ENCODE peak calls at places on chromosomes 1 and 21, in seven cellular contexts. S is mucosa of gallbladder; Q is activated T-cell treated with anti-CD3 and anti-CD28 coated beads, Interleukin-2, amount 50 U/mL, for 1 hour; B is stimulated activated CD8-positive, alpha-beta memory T cell treated with anti-CD3 and anti-CD28 coated beads, Interleukin-4, amount 100 ng/mL, for 1 hour; Z is ELF-1; V is AG20443; W is stimulated activated CD4-positive, alpha-beta T cell treated with anti-CD3 and anti-CD28 coated beads, Interleukin-15, amount 100 ng/mL, for 1 hour. R is an unnamed sample.
A peak's percentile ranks its signal among the peaks of the same experiment; 100 is the strongest.

GRCh38 chr21:45618846-45619485 is 24.6 kb upstream of the PCBP3 start:
- DNase-seq in S (no peak), Q (peak; percentile 17), B (no peak), Z (no peak), V (no peak), W (no peak), R (no peak)

GRCh38 chr1:211352985-211353515 is 26.4 kb downstream of the TRAF5 start:
- DNase-seq in S (peak; percentile 41), Q (peak; percentile 52), B (no peak), Z (peak; percentile 27), V (no peak), W (no peak), R (peak; percentile 51)

GRCh38 chr1:204591473-204592090 is 75.4 kb downstream of the MDM4 start:
- DNase-seq in S (no peak), Q (no peak), B (no peak), Z (no peak), V (peak; percentile 40), W (no peak), R (no peak)

GRCh38 chr1:218123968-218124367 is 161.1 kb upstream of the RRP15 start:
- DNase-seq in S (no peak), Q (no peak), B (no peak), Z (peak; percentile 55), V (no peak), W (no peak), R (no peak)

GRCh38 chr1:25544819-25545218 is 1.4 kb downstream of the LDLRAP1 start:
- DNase-seq in S (no peak), Q (no peak), B (no peak), Z (no peak), V (peak; percentile 58), W (no peak), R (no peak)

GRCh38 chr1:27332536-27333281 is 9.1 kb upstream of the SYTL1 start:
- DNase-seq in S (no peak), Q (peak; percentile 66), B (no peak), Z (peak; percentile 77), V (peak; percentile 84), W (peak; percentile 16), R (peak; percentile 45)

GRCh38 chr1:228207851-228208821 is at the start of gene OBSCN:
- DNase-seq in S (no peak), Q (no peak), B (no peak), Z (no peak), V (no peak), W (no peak), R (no peak)

GRCh38 chr1:33374336-33375105 is 53.6 kb upstream of the A3GALT2 start:
- DNase-seq in S (no peak), Q (no peak), B (no peak), Z (no peak), V (peak; percentile 42), W (no peak), R (no peak)

GRCh38 chr1:36306210-36306901 is at the start of gene SH3D21:
- DNase-seq in S (peak; percentile 45), Q (peak; percentile 64), B (no peak), Z (no peak), V (peak; percentile 56), W (no peak), R (no peak)

GRCh38 chr1:55127827-55128343 is 87.3 kb downstream of the USP24 start:
- DNase-seq in S (no peak), Q (no peak), B (no peak), Z (no peak), V (no peak), W (no peak), R (no peak)

GRCh38 chr1:23585321-23586022 is 26.2 kb upstream of the ID3 start:
- DNase-seq in S (no peak), Q (no peak), B (no peak), Z (no peak), V (peak; percentile 88), W (no peak), R (peak; percentile 73)

GRCh38 chr21:44846485-44847260 is 26.8 kb downstream of the PTTG1IP start:
- DNase-seq in S (peak; percentile 48), Q (peak; percentile 53), B (no peak), Z (peak; percentile 44), V (peak; percentile 71), W (no peak), R (peak; percentile 74)

GRCh38 chr1:96554364-96554763 is 167.2 kb upstream of the PTBP2 start:
- DNase-seq in S (no peak), Q (no peak), B (no peak), Z (no peak), V (no peak), W (no peak), R (no peak)

GRCh38 chr1:166920561-166921475 is 44.8 kb upstream of the TADA1 start:
- DNase-seq in S (no peak), Q (no peak), B (no peak), Z (peak; percentile 73), V (peak; percentile 44), W (no peak), R (no peak)

GRCh38 chr1:232045134-232045533 is 418.5 kb downstream of the DISC1 start:
- DNase-seq in S (no peak), Q (no peak), B (no peak), Z (no peak), V (no peak), W (no peak), R (no peak)

GRCh38 chr1:191255354-191256057 is 777.8 kb upstream of the BRINP3 start:
- DNase-seq in S (no peak), Q (no peak), B (no peak), Z (no peak), V (no peak), W (no peak), R (no peak)

GRCh38 chr1:186953876-186954275 is 125.1 kb downstream of the PLA2G4A start:
- DNase-seq in S (no peak), Q (no peak), B (no peak), Z (no peak), V (no peak), W (no peak), R (no peak)

GRCh38 chr1:232292818-232293217 is 337.1 kb downstream of the SIPA1L2 start:
- DNase-seq in S (no peak), Q (no peak), B (no peak), Z (no peak), V (no peak), W (no peak), R (no peak)

GRCh38 chr1:230175839-230176238 is 108.8 kb downstream of the GALNT2 start:
- DNase-seq in S (no peak), Q (no peak), B (no peak), Z (no peak), V (no peak), W (no peak), R (no peak)

GRCh38 chr21:36200089-36200561 is 43.5 kb downstream of the DOP1B start:
- DNase-seq in S (no peak), Q (no peak), B (no peak), Z (no peak), V (no peak), W (no peak), R (no peak)

GRCh38 chr1:10693497-10694273 is 102.8 kb downstream of the CASZ1 start:
- DNase-seq in S (no peak), Q (peak; percentile 63), B (no peak), Z (peak; percentile 30), V (peak; percentile 62), W (peak; percentile 12), R (no peak)

GRCh38 chr21:35059742-35060141 is 10.6 kb upstream of the RUNX1 start:
- DNase-seq in S (no peak), Q (no peak), B (no peak), Z (no peak), V (no peak), W (no peak), R (no peak)

GRCh38 chr21:22710725-22711124 is 1712.5 kb downstream of the NCAM2 start:
- DNase-seq in S (no peak), Q (no peak), B (no peak), Z (no peak), V (no peak), W (no peak), R (no peak)

GRCh38 chr1:173445164-173445563 is 32.0 kb upstream of the PRDX6 start:
- DNase-seq in S (no peak), Q (no peak), B (no peak), Z (no peak), V (no peak), W (no peak), R (no peak)

GRCh38 chr1:58879464-58879863 is 95.6 kb upstream of the JUN start:
- DNase-seq in S (no peak), Q (no peak), B (no peak), Z (no peak), V (no peak), W (no peak), R (no peak)

GRCh38 chr1:116832268-116832931 is 77.3 kb upstream of the PTGFRN start:
- DNase-seq in S (no peak), Q (no peak), B (no peak), Z (peak; percentile 72), V (no peak), W (no peak), R (no peak)

GRCh38 chr1:52636701-52637695 is 4.0 kb downstream of the SHISAL2A start:
- DNase-seq in S (no peak), Q (peak; percentile 76), B (peak; percentile 61), Z (peak; percentile 32), V (no peak), W (peak; percentile 50), R (no peak)

GRCh38 chr1:217089239-217090014 is 366.2 kb upstream of the ESRRG start:
- DNase-seq in S (peak; percentile 50), Q (no peak), B (no peak), Z (no peak), V (peak; percentile 10), W (no peak), R (peak; percentile 59)

GRCh38 chr21:34129971-34130597 is 56.7 kb downstream of the MRPS6 start:
- DNase-seq in S (no peak), Q (peak; percentile 29), B (no peak), Z (peak; percentile 50), V (no peak), W (no peak), R (no peak)

GRCh38 chr1:99527545-99527944 is 118.4 kb upstream of the PALMD start:
- DNase-seq in S (no peak), Q (no peak), B (no peak), Z (no peak), V (no peak), W (no peak), R (no peak)

R was measured in T47D.